ENCODE peak calls at places on chromosomes 3 and 15, in ten cellular contexts. One of them, this sample, is unnamed.

GRCh38 chr3:119018690-119019463 is 15.8 kb downstream of the IGSF11 start:
- DNase-seq in foreskin keratinocyte: no peak
- DNase-seq in HFF-Myc: no peak
- DNase-seq in ascending aorta: no peak
- DNase-seq in dorsolateral prefrontal cortex: peak
- DNase-seq in heart left ventricle: no peak
- DNase-seq in epithelial cell of esophagus: no peak
- DNase-seq in Calu3: no peak
- DNase-seq in NB4: no peak
- DNase-seq in AG04450: no peak
- DNase-seq in this sample: no peak

GRCh38 chr15:36177590-36178281 is 401.7 kb upstream of the CDIN1 start:
- DNase-seq in heart left ventricle: no peak
- DNase-seq in AG04450: no peak
- DNase-seq in ascending aorta: no peak
- DNase-seq in Calu3: peak
- DNase-seq in foreskin keratinocyte: no peak
- DNase-seq in HFF-Myc: peak
- DNase-seq in epithelial cell of esophagus: peak
- DNase-seq in dorsolateral prefrontal cortex: no peak
- DNase-seq in NB4: no peak
- DNase-seq in this sample: no peak

GRCh38 chr3:71127463-71128243 is 455.9 kb downstream of the FOXP1 start:
- DNase-seq in heart left ventricle: no peak
- DNase-seq in epithelial cell of esophagus: no peak
- DNase-seq in NB4: no peak
- DNase-seq in ascending aorta: peak
- DNase-seq in foreskin keratinocyte: no peak
- DNase-seq in Calu3: no peak
- DNase-seq in dorsolateral prefrontal cortex: no peak
- DNase-seq in AG04450: no peak
- DNase-seq in HFF-Myc: no peak
- DNase-seq in this sample: no peak

GRCh38 chr3:185401319-185401955 is 38.5 kb downstream of the MAP3K13 start:
- DNase-seq in heart left ventricle: no peak
- DNase-seq in ascending aorta: no peak
- DNase-seq in HFF-Myc: no peak
- DNase-seq in epithelial cell of esophagus: no peak
- DNase-seq in foreskin keratinocyte: no peak
- DNase-seq in Calu3: no peak
- DNase-seq in NB4: no peak
- DNase-seq in dorsolateral prefrontal cortex: no peak
- DNase-seq in AG04450: no peak
- DNase-seq in this sample: no peak

GRCh38 chr3:187746479-187747335 is 1.4 kb upstream of the BCL6 start:
- DNase-seq in HFF-Myc: no peak
- DNase-seq in ascending aorta: no peak
- DNase-seq in Calu3: no peak
- DNase-seq in AG04450: no peak
- DNase-seq in foreskin keratinocyte: no peak
- DNase-seq in epithelial cell of esophagus: peak
- DNase-seq in dorsolateral prefrontal cortex: no peak
- DNase-seq in NB4: no peak
- DNase-seq in heart left ventricle: no peak
- DNase-seq in this sample: no peak

GRCh38 chr3:131705558-131706051 is 202.8 kb upstream of the MRPL3 start:
- DNase-seq in epithelial cell of esophagus: peak
- DNase-seq in NB4: no peak
- DNase-seq in heart left ventricle: no peak
- DNase-seq in AG04450: no peak
- DNase-seq in ascending aorta: no peak
- DNase-seq in Calu3: no peak
- DNase-seq in HFF-Myc: no peak
- DNase-seq in foreskin keratinocyte: peak
- DNase-seq in dorsolateral prefrontal cortex: no peak
- DNase-seq in this sample: no peak

GRCh38 chr15:59587085-59587826 is 24.3 kb upstream of the GCNT3 start:
- DNase-seq in AG04450: no peak
- DNase-seq in dorsolateral prefrontal cortex: no peak
- DNase-seq in Calu3: peak
- DNase-seq in epithelial cell of esophagus: peak
- DNase-seq in ascending aorta: no peak
- DNase-seq in HFF-Myc: no peak
- DNase-seq in NB4: no peak
- DNase-seq in foreskin keratinocyte: peak
- DNase-seq in heart left ventricle: no peak
- DNase-seq in this sample: no peak

GRCh38 chr3:197775317-197775716 is 15.7 kb upstream of the LRCH3 start:
- DNase-seq in foreskin keratinocyte: no peak
- DNase-seq in Calu3: no peak
- DNase-seq in dorsolateral prefrontal cortex: no peak
- DNase-seq in heart left ventricle: no peak
- DNase-seq in HFF-Myc: no peak
- DNase-seq in ascending aorta: no peak
- DNase-seq in AG04450: no peak
- DNase-seq in NB4: no peak
- DNase-seq in epithelial cell of esophagus: no peak
- DNase-seq in this sample: no peak

GRCh38 chr15:82750831-82751181 is 41.1 kb upstream of the AP3B2 start:
- DNase-seq in epithelial cell of esophagus: peak
- DNase-seq in NB4: no peak
- DNase-seq in AG04450: no peak
- DNase-seq in ascending aorta: no peak
- DNase-seq in heart left ventricle: no peak
- DNase-seq in HFF-Myc: no peak
- DNase-seq in Calu3: peak
- DNase-seq in dorsolateral prefrontal cortex: no peak
- DNase-seq in foreskin keratinocyte: no peak
- DNase-seq in this sample: peak

GRCh38 chr3:184186184-184186901 is at the start of gene ABCF3:
- DNase-seq in Calu3: no peak
- DNase-seq in epithelial cell of esophagus: peak
- DNase-seq in ascending aorta: peak
- DNase-seq in HFF-Myc: no peak
- DNase-seq in NB4: peak
- DNase-seq in foreskin keratinocyte: no peak
- DNase-seq in heart left ventricle: peak
- DNase-seq in AG04450: no peak
- DNase-seq in dorsolateral prefrontal cortex: no peak
- DNase-seq in this sample: no peak

GRCh38 chr15:50241684-50242450 is 23.7 kb downstream of the HDC start:
- DNase-seq in ascending aorta: no peak
- DNase-seq in dorsolateral prefrontal cortex: no peak
- DNase-seq in epithelial cell of esophagus: peak
- DNase-seq in NB4: peak
- DNase-seq in foreskin keratinocyte: peak
- DNase-seq in AG04450: no peak
- DNase-seq in HFF-Myc: no peak
- DNase-seq in heart left ventricle: no peak
- DNase-seq in Calu3: peak
- DNase-seq in this sample: no peak

GRCh38 chr3:116341916-116342315 is 103.4 kb downstream of the LSAMP start:
- DNase-seq in Calu3: no peak
- DNase-seq in dorsolateral prefrontal cortex: no peak
- DNase-seq in epithelial cell of esophagus: no peak
- DNase-seq in AG04450: no peak
- DNase-seq in NB4: no peak
- DNase-seq in foreskin keratinocyte: no peak
- DNase-seq in heart left ventricle: no peak
- DNase-seq in ascending aorta: no peak
- DNase-seq in HFF-Myc: no peak
- DNase-seq in this sample: no peak

GRCh38 chr15:26967719-26968269 is 3.2 kb upstream of the GABRG3 start:
- DNase-seq in AG04450: no peak
- DNase-seq in HFF-Myc: no peak
- DNase-seq in ascending aorta: no peak
- DNase-seq in NB4: no peak
- DNase-seq in foreskin keratinocyte: no peak
- DNase-seq in Calu3: no peak
- DNase-seq in heart left ventricle: no peak
- DNase-seq in dorsolateral prefrontal cortex: peak
- DNase-seq in epithelial cell of esophagus: no peak
- DNase-seq in this sample: no peak

GRCh38 chr3:17412950-17413530 is 329.4 kb downstream of the TBC1D5 start:
- DNase-seq in epithelial cell of esophagus: peak
- DNase-seq in HFF-Myc: peak
- DNase-seq in ascending aorta: no peak
- DNase-seq in AG04450: peak
- DNase-seq in NB4: peak
- DNase-seq in dorsolateral prefrontal cortex: no peak
- DNase-seq in Calu3: peak
- DNase-seq in heart left ventricle: no peak
- DNase-seq in foreskin keratinocyte: peak
- DNase-seq in this sample: peak

GRCh38 chr3:166324401-166324800 is 487.2 kb upstream of the BCHE start:
- DNase-seq in NB4: no peak
- DNase-seq in heart left ventricle: no peak
- DNase-seq in AG04450: no peak
- DNase-seq in ascending aorta: no peak
- DNase-seq in foreskin keratinocyte: no peak
- DNase-seq in epithelial cell of esophagus: no peak
- DNase-seq in Calu3: no peak
- DNase-seq in dorsolateral prefrontal cortex: no peak
- DNase-seq in HFF-Myc: no peak
- DNase-seq in this sample: no peak

GRCh38 chr15:44775923-44776322 is 39.6 kb downstream of the TRIM69 start:
- DNase-seq in ascending aorta: no peak
- DNase-seq in NB4: no peak
- DNase-seq in epithelial cell of esophagus: peak
- DNase-seq in AG04450: no peak
- DNase-seq in heart left ventricle: no peak
- DNase-seq in foreskin keratinocyte: peak
- DNase-seq in Calu3: no peak
- DNase-seq in HFF-Myc: no peak
- DNase-seq in dorsolateral prefrontal cortex: peak
- DNase-seq in this sample: no peak

GRCh38 chr3:49132437-49133225 is at the start of gene LAMB2:
- DNase-seq in ascending aorta: peak
- DNase-seq in heart left ventricle: peak
- DNase-seq in epithelial cell of esophagus: peak
- DNase-seq in AG04450: peak
- DNase-seq in Calu3: peak
- DNase-seq in HFF-Myc: peak
- DNase-seq in NB4: no peak
- DNase-seq in foreskin keratinocyte: peak
- DNase-seq in dorsolateral prefrontal cortex: peak
- DNase-seq in this sample: no peak

GRCh38 chr3:40109641-40110490 is 199.6 kb upstream of the EIF1B start:
- DNase-seq in epithelial cell of esophagus: no peak
- DNase-seq in ascending aorta: no peak
- DNase-seq in AG04450: no peak
- DNase-seq in NB4: no peak
- DNase-seq in heart left ventricle: no peak
- DNase-seq in Calu3: no peak
- DNase-seq in dorsolateral prefrontal cortex: no peak
- DNase-seq in HFF-Myc: no peak
- DNase-seq in foreskin keratinocyte: no peak
- DNase-seq in this sample: no peak
- TF ChIP-seq CTCF in epithelial cell of esophagus: no peak
- TF ChIP-seq CTCF in ascending aorta: no peak
- TF ChIP-seq CTCF in AG04450: no peak
- TF ChIP-seq CTCF in NB4: peak
- TF ChIP-seq CTCF in heart left ventricle: no peak
- TF ChIP-seq CTCF in Calu3: no peak
- TF ChIP-seq CTCF in dorsolateral prefrontal cortex: peak
- TF ChIP-seq CTCF in HFF-Myc: peak
- TF ChIP-seq CTCF in foreskin keratinocyte: peak
- TF ChIP-seq CTCF in this sample: no peak

DNA sequence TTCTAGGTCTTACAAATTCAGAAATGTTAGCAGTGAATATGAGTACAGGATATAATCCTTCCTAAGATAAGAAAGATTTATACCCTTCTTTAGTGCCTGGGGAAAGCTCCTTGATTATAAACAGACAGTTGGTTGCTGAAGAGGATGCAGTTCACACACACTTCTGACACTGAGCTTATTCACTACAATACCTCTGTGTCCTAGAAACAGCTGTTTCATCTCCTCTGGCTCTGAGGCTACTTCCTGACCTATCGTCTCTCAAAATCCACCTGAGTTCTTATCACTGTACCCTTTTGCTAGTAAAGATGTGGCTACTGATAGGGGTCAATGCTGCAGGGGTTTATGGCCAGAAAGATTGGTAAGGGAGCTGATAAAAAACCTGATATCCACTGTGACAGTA is 57.1 kb downstream of the TP63 start:
- DNase-seq in epithelial cell of esophagus: no peak
- DNase-seq in foreskin keratinocyte: no peak
- DNase-seq in ascending aorta: no peak
- DNase-seq in HFF-Myc: no peak
- DNase-seq in heart left ventricle: no peak
- DNase-seq in NB4: no peak
- DNase-seq in Calu3: no peak
- DNase-seq in AG04450: no peak
- DNase-seq in dorsolateral prefrontal cortex: no peak
- DNase-seq in this sample: no peak
- TF ChIP-seq CTCF in epithelial cell of esophagus: no peak
- TF ChIP-seq CTCF in foreskin keratinocyte: no peak
- TF ChIP-seq CTCF in ascending aorta: no peak
- TF ChIP-seq CTCF in HFF-Myc: no peak
- TF ChIP-seq CTCF in heart left ventricle: no peak
- TF ChIP-seq CTCF in NB4: no peak
- TF ChIP-seq CTCF in Calu3: no peak
- TF ChIP-seq CTCF in AG04450: no peak
- TF ChIP-seq CTCF in dorsolateral prefrontal cortex: no peak
- TF ChIP-seq CTCF in this sample: no peak

DNA sequence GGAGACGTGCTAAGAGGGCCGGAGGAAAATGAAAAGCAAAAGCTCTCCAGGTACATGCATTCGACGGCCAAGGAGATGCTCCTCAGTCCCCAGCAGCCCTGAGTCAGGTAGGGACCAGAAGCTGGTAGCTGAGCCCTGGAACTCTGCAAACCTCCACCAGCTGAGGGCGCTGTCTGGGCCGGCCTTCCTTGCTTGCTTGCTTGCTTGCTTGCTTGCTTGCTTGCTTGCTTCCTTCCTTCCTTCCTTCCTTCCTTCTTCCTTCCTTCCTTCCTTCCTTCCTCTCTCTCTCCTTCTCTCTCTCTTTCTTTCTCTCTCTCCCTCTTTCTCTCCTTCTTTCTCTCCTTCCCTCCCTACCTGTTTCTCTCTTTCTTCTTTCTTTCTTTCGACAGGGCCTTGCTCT is 94.6 kb upstream of the RASGRF1 start:
- DNase-seq in Calu3: peak
- DNase-seq in epithelial cell of esophagus: peak
- DNase-seq in ascending aorta: no peak
- DNase-seq in heart left ventricle: no peak
- DNase-seq in HFF-Myc: no peak
- DNase-seq in foreskin keratinocyte: no peak
- DNase-seq in NB4: peak
- DNase-seq in AG04450: no peak
- DNase-seq in dorsolateral prefrontal cortex: no peak
- DNase-seq in this sample: no peak
- TF ChIP-seq CTCF in Calu3: no peak
- TF ChIP-seq CTCF in epithelial cell of esophagus: peak
- TF ChIP-seq CTCF in ascending aorta: no peak
- TF ChIP-seq CTCF in heart left ventricle: no peak
- TF ChIP-seq CTCF in HFF-Myc: peak
- TF ChIP-seq CTCF in foreskin keratinocyte: peak
- TF ChIP-seq CTCF in NB4: peak
- TF ChIP-seq CTCF in AG04450: no peak
- TF ChIP-seq CTCF in dorsolateral prefrontal cortex: no peak
- TF ChIP-seq CTCF in this sample: peak

GRCh38 chr15:31487811-31488436 is 161.3 kb downstream of the KLF13 start:
- DNase-seq in heart left ventricle: no peak
- DNase-seq in ascending aorta: no peak
- DNase-seq in NB4: peak
- DNase-seq in Calu3: no peak
- DNase-seq in foreskin keratinocyte: peak
- DNase-seq in HFF-Myc: no peak
- DNase-seq in AG04450: no peak
- DNase-seq in dorsolateral prefrontal cortex: no peak
- DNase-seq in epithelial cell of esophagus: peak
- DNase-seq in this sample: peak
- TF ChIP-seq CTCF in heart left ventricle: no peak
- TF ChIP-seq CTCF in ascending aorta: no peak
- TF ChIP-seq CTCF in NB4: no peak
- TF ChIP-seq CTCF in Calu3: no peak
- TF ChIP-seq CTCF in foreskin keratinocyte: peak
- TF ChIP-seq CTCF in HFF-Myc: peak
- TF ChIP-seq CTCF in AG04450: peak
- TF ChIP-seq CTCF in dorsolateral prefrontal cortex: no peak
- TF ChIP-seq CTCF in epithelial cell of esophagus: peak
- TF ChIP-seq CTCF in this sample: peak